ENCODE peak calls at places on chromosomes 16 and 17, in nine cellular contexts. M is B cell; G is neural progenitor cell; Z is foreskin keratinocyte; V is A549; H is CD8-positive, alpha-beta T cell; B is OCI-LY7; S is AG09309; Y is fibroblast of mammary gland. R is an unnamed sample.

GRCh38 chr16:25256821-25257503 is 683 bp downstream of the ZKSCAN2 start:
- DNase-seq in M (no peak), S (no peak), Y (no peak), B (peak; percentile 34), V (peak; percentile 22), G (peak; percentile 45), H (no peak), Z (no peak), R (no peak)

GRCh38 chr16:81831722-81832126 is 52.6 kb downstream of the PLCG2 start:
- DNase-seq in G (no peak), V (no peak), B (peak; percentile 95), M (peak; percentile 93), Y (no peak), Z (no peak), H (peak; percentile 69), S (no peak), R (no peak)

GRCh38 chr16:68902376-68903345 is 59.3 kb downstream of the TANGO6 start:
- DNase-seq in B (peak; percentile 10), Z (peak; percentile 58), G (peak; percentile 75), M (no peak), H (no peak), V (peak; percentile 68), S (peak; percentile 18), Y (peak; percentile 58), R (no peak)

GRCh38 chr16:46649571-46649970 is 28.4 kb upstream of the SHCBP1 start:
- DNase-seq in B (no peak), S (no peak), V (no peak), Z (no peak), Y (peak; percentile 94), G (no peak), H (no peak), M (no peak), R (no peak)

GRCh38 chr16:66315210-66315825 is 51.2 kb upstream of the CDH5 start:
- DNase-seq in Y (peak; percentile 79), G (peak; percentile 89), Z (peak; percentile 32), S (peak; percentile 25), V (peak; percentile 76), B (peak; percentile 72), H (peak; percentile 37), M (no peak), R (no peak)

GRCh38 chr17:7858487-7858832 is 657 bp downstream of the CYB5D1 start:
- DNase-seq in Z (peak; percentile 48), M (peak; percentile 41), S (no peak), H (peak; percentile 25), V (peak; percentile 69), Y (peak; percentile 48), B (peak; percentile 83), G (peak; percentile 88), R (no peak)

GRCh38 chr16:67155305-67156145 is 4.2 kb downstream of the TRADD start:
- DNase-seq in V (peak; percentile 72), H (peak; percentile 72), Z (peak; percentile 42), G (peak; percentile 95), S (no peak), B (peak; percentile 80), Y (peak; percentile 67), M (peak; percentile 67), R (peak; percentile 93)

GRCh38 chr16:27445502-27446175 is 43.7 kb downstream of the IL21R start:
- DNase-seq in B (no peak), V (no peak), M (no peak), Y (no peak), S (no peak), Z (no peak), H (peak; percentile 38), G (no peak), R (no peak)

GRCh38 chr16:3029499-3030127 is 5.8 kb downstream of the THOC6 start:
- DNase-seq in V (no peak), S (no peak), H (no peak), M (no peak), Y (peak; percentile 36), Z (no peak), B (no peak), G (no peak), R (no peak)

GRCh38 chr16:47732122-47732805 is 271.1 kb downstream of the PHKB start:
- DNase-seq in Z (peak; percentile 93), S (peak; percentile 65), V (peak; percentile 28), H (no peak), Y (peak; percentile 98), B (no peak), G (no peak), M (no peak), R (no peak)
- TF ChIP-seq CTCF in Z (no peak), S (no peak), V (no peak), H (no peak), Y (no peak), B (no peak), G (no peak), M (no peak), R (no peak)

GRCh38 chr17:32446949-32447348 is 2.6 kb downstream of the PSMD11 start:
- DNase-seq in M (no peak), H (no peak), S (no peak), Y (no peak), V (no peak), Z (no peak), G (no peak), B (no peak), R (no peak)

GRCh38 chr17:32444301-32445074 is at the start of gene PSMD11:
- DNase-seq in G (peak; percentile 99), S (peak; percentile 67), M (peak; percentile 99), Z (peak; percentile 90), B (peak; percentile 98), V (peak; percentile 98), H (peak; percentile 99), Y (peak; percentile 93), R (peak; percentile 99)

GRCh38 chr17:32445497-32445896 is 1.2 kb downstream of the PSMD11 start:
- DNase-seq in Y (no peak), S (no peak), H (no peak), G (no peak), V (no peak), M (no peak), Z (no peak), B (peak; percentile 11), R (no peak)

GRCh38 chr17:32445075-32445427 is 741 bp downstream of the PSMD11 start:
- DNase-seq in V (peak; percentile 61), S (no peak), H (no peak), M (no peak), Y (peak; percentile 72), G (peak; percentile 48), Z (peak; percentile 74), B (no peak), R (no peak)

DNA sequence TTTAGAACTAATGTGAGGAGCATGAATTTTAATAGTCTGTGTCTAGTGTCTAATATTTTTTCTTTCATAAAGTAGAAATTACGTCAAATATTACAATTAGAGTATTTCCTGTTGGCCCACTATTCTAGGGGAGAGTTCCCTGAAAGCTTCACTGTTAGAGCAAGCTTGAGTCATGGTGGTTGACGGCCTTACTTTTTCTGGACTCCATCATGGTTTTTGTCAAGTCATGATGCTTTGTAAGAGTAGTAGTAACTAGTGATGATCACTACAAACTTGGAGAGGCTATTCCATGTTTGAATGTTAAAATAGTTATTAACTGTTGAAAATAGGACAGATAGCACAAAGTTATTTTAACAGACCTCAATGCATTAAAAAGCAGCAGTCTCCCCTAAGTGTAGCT is 1.7 kb downstream of the PSMD11 start:
- DNase-seq in S (no peak), G (no peak), B (peak; percentile 11), Z (no peak), H (no peak), Y (peak; percentile 72), V (peak; percentile 30), M (no peak), R (no peak)
- TF ChIP-seq CTCF in S (no peak), G (no peak), B (no peak), Z (no peak), H (no peak), Y (no peak), V (no peak), M (no peak), R (no peak)

GRCh38 chr17:82670661-82671060 is 22.4 kb upstream of the WDR45B start:
- DNase-seq in B (no peak), Y (no peak), Z (no peak), M (peak; percentile 17), S (no peak), V (no peak), G (no peak), H (no peak), R (no peak)

GRCh38 chr17:82666931-82667667 is 18.9 kb upstream of the WDR45B start:
- DNase-seq in V (no peak), S (no peak), G (no peak), Y (no peak), H (no peak), Z (no peak), M (no peak), B (no peak), R (no peak)

GRCh38 chr17:82667668-82668000 is 19.4 kb upstream of the WDR45B start:
- DNase-seq in B (no peak), M (no peak), Y (no peak), V (no peak), G (no peak), S (no peak), H (no peak), Z (no peak), R (no peak)

GRCh38 chr17:82668024-82668630 is 19.9 kb upstream of the WDR45B start:
- DNase-seq in S (no peak), B (no peak), G (no peak), H (no peak), V (no peak), M (peak; percentile 15), Z (no peak), Y (no peak), R (no peak)

DNA sequence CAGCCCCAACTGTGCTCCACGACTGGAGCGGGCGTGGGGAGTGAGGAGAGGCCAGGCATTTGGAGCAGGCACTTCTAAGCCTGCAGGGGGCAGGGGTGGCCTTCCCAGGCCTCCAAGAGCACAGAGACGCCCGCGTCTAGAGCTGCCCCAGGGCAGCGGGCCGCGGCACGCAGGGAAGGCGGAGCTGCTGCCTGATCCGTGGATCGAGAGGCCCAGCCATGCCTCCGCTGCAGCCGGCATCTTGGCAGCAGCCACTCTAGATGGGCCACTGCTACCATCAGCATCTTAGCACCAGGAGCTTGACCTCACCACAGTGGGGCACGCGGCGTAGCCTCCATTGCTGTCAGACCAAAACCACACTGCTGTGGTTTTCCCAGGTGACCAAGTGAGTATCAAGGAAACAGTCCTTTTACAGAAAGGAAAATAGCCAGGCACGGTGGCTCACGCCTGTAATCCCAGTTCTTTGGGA is 20.4 kb upstream of the WDR45B start:
- DNase-seq in Z (peak; percentile 34), Y (peak; percentile 38), G (peak; percentile 85), S (no peak), M (peak; percentile 48), V (peak; percentile 83), B (peak; percentile 73), H (peak; percentile 51), R (no peak)
- TF ChIP-seq CTCF in Z (peak; percentile 85), Y (peak; percentile 39), G (peak; percentile 65), S (peak; percentile 33), M (peak; percentile 59), V (peak; percentile 89), B (peak; percentile 80), H (no peak), R (peak; percentile 60)

DNA sequence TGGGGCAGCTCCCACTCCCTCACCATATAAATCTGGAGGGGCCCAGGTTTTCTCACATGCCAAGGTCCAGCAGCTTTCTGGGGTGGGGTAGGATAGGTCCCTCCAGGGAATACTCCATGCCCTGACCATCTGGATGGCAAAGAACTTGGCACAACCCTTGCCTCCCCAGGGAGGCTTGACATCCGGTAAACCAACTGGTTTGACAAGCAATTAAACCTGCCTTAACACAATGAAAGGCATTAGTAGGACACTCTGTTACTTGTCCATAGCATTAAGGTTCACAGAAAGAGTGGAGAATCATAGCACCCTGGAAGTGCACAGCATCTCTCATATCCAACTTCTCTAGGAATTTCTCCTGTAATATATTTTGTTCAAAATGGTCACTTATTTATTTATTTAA is 63.9 kb upstream of the MAF start:
- DNase-seq in V (no peak), H (no peak), Y (no peak), B (no peak), S (no peak), G (no peak), Z (no peak), M (no peak), R (no peak)
- TF ChIP-seq CTCF in V (no peak), H (no peak), Y (no peak), B (no peak), S (no peak), G (no peak), Z (no peak), M (no peak), R (no peak)

R was measured in osteocyte.